ENCODE peak calls at places on chromosomes 11 and 22, in five cellular contexts. A is ovary, Y is suprapubic skin, Z is A549, G is thyroid gland. E is an unnamed sample. For H3K4me1, the result is how much of the 10 kb centered on the place peaks cover.

GRCh38 chr11:116578971-116579687 is 193.7 kb downstream of the BUD13 start:
- DNase-seq in G (no peak), Z (no peak), Y (no peak), A (no peak), E (no peak)

GRCh38 chr11:118067006-118067405 is 9.9 kb upstream of the TMPRSS4 start:
- DNase-seq in Z (no peak), A (no peak), G (no peak), Y (no peak), E (no peak)

GRCh38 chr22:45310331-45311032 is 748 bp downstream of the FAM118A start:
- DNase-seq in Y (no peak), A (peak), G (peak), Z (no peak), E (no peak)

GRCh38 chr11:18452927-18453326 is 2.7 kb upstream of the LDHAL6A start:
- DNase-seq in Y (no peak), A (no peak), G (no peak), Z (no peak), E (no peak)

GRCh38 chr11:82767123-82767522 is 33.5 kb upstream of the FAM181B start:
- DNase-seq in G (no peak), A (no peak), Z (no peak), Y (no peak), E (no peak)

GRCh38 chr22:17283423-17283822 is 64.2 kb upstream of the ADA2 start:
- DNase-seq in G (no peak), A (no peak), Y (no peak), Z (no peak), E (no peak)

GRCh38 chr22:35540600-35541253 is at the start of gene RASD2:
- DNase-seq in Z (peak), A (no peak), G (peak), Y (no peak), E (peak)

GRCh38 chr22:36425977-36426523 is 38.3 kb upstream of the MYH9 start:
- DNase-seq in Z (peak), Y (no peak), A (peak), G (no peak), E (no peak)

GRCh38 chr11:9461760-9462134 is 935 bp downstream of the ZNF143 start:
- DNase-seq in Z (peak), G (no peak), Y (no peak), A (no peak), E (no peak)

GRCh38 chr11:125874556-125875124 is 12.8 kb upstream of the HYLS1 start:
- DNase-seq in A (peak), Y (no peak), Z (peak), G (peak), E (peak)

GRCh38 chr22:49170053-49170452 is 657.6 kb downstream of the BRD1 start:
- DNase-seq in Y (no peak), Z (no peak), G (no peak), A (no peak), E (no peak)

GRCh38 chr11:15236514-15236913 is 121.8 kb downstream of the INSC start:
- DNase-seq in Y (no peak), Z (no peak), G (no peak), A (no peak), E (no peak)

GRCh38 chr22:47198801-47199251 is 436.4 kb downstream of the TBC1D22A start:
- DNase-seq in A (peak), Z (no peak), G (no peak), Y (peak), E (no peak)

GRCh38 chr11:19829109-19829790 is 116.6 kb downstream of the NAV2 start:
- DNase-seq in Y (no peak), A (no peak), G (peak), Z (no peak), E (peak)

GRCh38 chr11:92826136-92826535 is 143.3 kb upstream of the MTNR1B start:
- DNase-seq in A (no peak), G (no peak), Z (no peak), Y (no peak), E (no peak)

GRCh38 chr11:5600374-5600851 is 4.0 kb downstream of the TRIM6 start:
- DNase-seq in Y (no peak), A (peak), G (peak), Z (peak), E (peak)

GRCh38 chr22:20421507-20421874 is 16.1 kb downstream of the SCARF2 start:
- DNase-seq in Y (no peak), G (no peak), Z (no peak), A (no peak), E (no peak)

GRCh38 chr11:76703707-76704106 is 33.2 kb upstream of the LRRC32 start:
- DNase-seq in Z (no peak), G (no peak), Y (no peak), A (no peak), E (no peak)

GRCh38 chr11:72446929-72447753 is 12.8 kb upstream of the CLPB start:
- DNase-seq in Z (peak), A (no peak), Y (no peak), G (no peak), E (peak)

GRCh38 chr11:35012467-35013191 is 96.2 kb downstream of the PDHX start:
- DNase-seq in G (no peak), Z (no peak), A (no peak), Y (no peak), E (no peak)

GRCh38 chr11:77467993-77468392 is 5.9 kb downstream of the PAK1 start:
- DNase-seq in G (no peak), Z (no peak), A (no peak), Y (no peak), E (no peak)

GRCh38 chr11:71323876-71324526 is 71.6 kb upstream of the SHANK2 start:
- DNase-seq in Z (no peak), Y (peak), A (no peak), G (no peak), E (no peak)

GRCh38 chr22:39173787-39174497 is 21.5 kb upstream of the CBX7 start:
- DNase-seq in G (no peak), Y (peak), Z (no peak), A (no peak), E (no peak)

GRCh38 chr11:34245043-34245442 is 112.8 kb downstream of the ABTB2 start:
- DNase-seq in Z (no peak), A (no peak), Y (no peak), G (no peak), E (no peak)

GRCh38 chr11:117000741-117001096 is 97.5 kb downstream of the SIK3 start:
- DNase-seq in Y (no peak), G (no peak), Z (no peak), A (no peak), E (no peak)

GRCh38 chr11:10894666-10895065 is 36.8 kb upstream of the ZBED5 start:
- DNase-seq in Z (no peak), G (no peak), Y (no peak), A (no peak), E (no peak)

GRCh38 chr22:30474683-30475424 is 3.0 kb upstream of the SEC14L3 start:
- DNase-seq in Y (no peak), G (peak), Z (no peak), A (no peak), E (no peak)

GRCh38 chr11:2775626-2776350 is 76.0 kb upstream of the KCNQ1OT1 start:
- DNase-seq in A (peak), Z (no peak), G (no peak), Y (peak), E (peak)

GRCh38 chr22:26775394-26775793 is 118.0 kb downstream of the MIAT start:
- DNase-seq in Z (no peak), G (no peak), A (no peak), Y (no peak), E (no peak)

GRCh38 chr11:68870470-68870869 is 28.8 kb upstream of the CPT1A start:
- DNase-seq in Z (no peak), G (no peak), Y (no peak), A (no peak), E (peak)

GRCh38 chr11:3222941-3223905 is 4.6 kb upstream of the MRGPRG start:
- DNase-seq in Y (no peak), G (no peak), Z (no peak), A (no peak), E (no peak)

GRCh38 chr11:113778111-113778910 is 1.3 kb upstream of the CLDN25 start:
- DNase-seq in G (no peak), A (no peak), Z (no peak), Y (no peak), E (peak)

GRCh38 chr22:49664891-49665290 is 162.8 kb downstream of the BRD1 start:
- DNase-seq in G (no peak), Y (peak), Z (no peak), A (no peak), E (no peak)

GRCh38 chr22:23184764-23185113 is 4.4 kb downstream of the BCR start:
- DNase-seq in Y (no peak), A (no peak), G (no peak), Z (no peak), E (no peak)
- H3K4me3 ChIP-seq in Y (no peak), A (no peak), G (no peak), Z (no peak), E (no peak)

DNA sequence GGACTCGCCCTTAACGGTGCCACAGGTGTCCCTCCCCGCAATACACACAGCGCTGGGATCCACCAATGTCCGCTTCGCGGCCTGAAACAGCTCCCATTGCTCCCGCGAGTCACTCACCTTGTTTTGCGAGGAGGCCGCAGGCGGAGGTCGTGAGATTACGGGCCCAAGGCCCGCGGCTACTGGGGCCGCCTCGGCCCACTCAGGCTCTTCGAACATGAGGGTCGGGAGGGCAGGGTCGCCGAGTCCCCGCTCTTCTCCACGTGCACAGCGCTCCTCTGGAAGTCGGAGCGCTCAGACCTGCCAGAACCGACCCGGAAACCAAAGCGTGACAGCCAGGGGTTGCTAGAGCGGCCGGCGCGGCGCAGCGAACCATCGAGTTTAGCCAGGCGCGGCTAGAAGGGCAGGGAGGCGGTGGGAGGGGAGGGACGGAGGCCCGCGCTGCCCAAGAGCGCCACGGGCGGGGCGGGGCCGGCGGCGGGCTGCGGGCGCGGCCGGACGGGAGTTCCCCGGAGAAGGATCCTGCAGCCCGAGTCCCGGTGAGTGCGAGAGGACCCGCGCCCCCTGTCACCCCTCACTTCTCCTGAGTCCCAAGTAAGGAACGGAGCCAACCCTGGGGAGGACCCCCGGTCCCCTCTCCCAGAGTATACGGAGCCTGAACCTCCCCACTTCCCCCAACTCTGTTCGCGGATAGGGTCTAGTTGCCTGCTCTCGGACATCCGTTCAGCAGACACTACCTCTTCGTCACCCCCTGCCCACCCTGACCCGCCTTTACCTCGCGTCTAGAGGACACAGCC is at the start of the genes ILK and RRP8:
- DNase-seq in Z (peak), G (peak), Y (peak), A (peak), E (peak)
- H3K4me1 ChIP-seq in Z (under half), G (under half), Y (half or more), A (under half), E (under half)

DNA sequence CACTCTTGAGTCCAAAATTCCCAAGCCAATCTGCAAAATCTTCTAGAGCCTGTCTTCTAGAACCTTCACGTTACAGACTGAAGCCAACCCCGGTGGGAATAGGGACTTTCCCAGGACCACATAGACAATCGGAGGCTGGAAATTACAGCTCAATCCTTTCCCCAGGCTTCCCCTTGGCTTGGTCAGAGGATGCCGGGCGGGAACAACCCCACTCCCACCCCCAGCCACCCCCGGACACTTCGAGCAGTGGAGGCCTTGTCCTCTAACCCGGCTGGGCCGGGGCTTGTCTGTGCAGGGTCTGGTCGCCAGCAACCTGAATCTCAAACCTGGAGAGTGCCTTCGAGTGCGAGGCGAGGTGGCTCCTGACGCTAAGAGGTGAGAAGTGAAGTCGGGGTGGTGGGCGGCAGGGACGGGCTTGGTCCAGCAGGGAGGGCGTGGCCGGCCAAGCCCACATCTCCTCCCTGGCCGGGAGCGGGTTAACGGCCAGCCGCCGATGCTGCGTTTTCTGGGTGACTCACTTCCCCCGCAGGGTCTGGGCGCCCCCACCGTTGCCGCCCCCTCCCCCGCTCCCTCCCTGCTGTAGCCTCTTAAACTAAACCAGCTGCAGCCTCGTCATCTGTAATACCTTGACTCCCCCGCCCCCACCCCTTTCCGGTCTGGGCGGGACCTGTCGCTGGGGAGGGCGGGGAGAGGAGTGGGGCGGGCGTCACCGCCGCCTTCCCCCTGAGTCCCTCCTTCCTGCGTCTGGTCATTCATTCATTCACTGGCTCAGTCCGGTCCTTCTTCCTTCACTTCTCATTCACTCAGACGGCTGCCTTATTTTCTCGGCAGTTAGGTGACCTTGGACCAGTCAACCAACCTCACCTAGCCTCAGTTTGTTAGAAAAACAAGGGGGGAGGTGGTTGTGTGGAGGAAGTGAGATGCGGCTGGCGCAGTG is 1.5 kb downstream of the LGALS1 start:
- DNase-seq in G (peak), A (peak), Z (peak), Y (peak), E (peak)
- TF ChIP-seq POLR2A in G (no peak), A (no peak), Z (peak), Y (no peak), E (peak)

GRCh38 chr11:120067361-120068113 is 70.4 kb downstream of the TRIM29 start:
- DNase-seq in A (no peak), Y (peak), G (no peak), Z (no peak), E (no peak)

GRCh38 chr11:120065176-120065575 is 72.7 kb downstream of the TRIM29 start:
- DNase-seq in A (no peak), G (no peak), Y (peak), Z (no peak), E (no peak)

GRCh38 chr11:120066738-120067303 is 71.1 kb downstream of the TRIM29 start:
- DNase-seq in Y (peak), A (no peak), G (no peak), Z (no peak), E (no peak)

GRCh38 chr11:120065876-120066275 is 72.0 kb downstream of the TRIM29 start:
- DNase-seq in G (no peak), A (no peak), Y (peak), Z (no peak), E (no peak)

GRCh38 chr11:120068114-120068573 is 69.8 kb downstream of the TRIM29 start:
- DNase-seq in Z (no peak), Y (peak), G (no peak), A (no peak), E (no peak)
- H3K4me3 ChIP-seq in Z (no peak), Y (no peak), G (no peak), A (no peak), E (no peak)